ENCODE peak calls at places on chromosomes 1 and 21, in four cellular contexts. C is activated CD4-positive, alpha-beta T cell treated with anti-CD3 and anti-CD28 coated beads, Interleukin-2, amount 50 U/mL, for 1 hour; R is aorta; H is astrocyte. E is an unnamed sample.

GRCh38 chr1:172533511-172534116 is 664 bp downstream of the SUCO start:
- DNase-seq in C (peak; percentile 36), R (no peak), H (peak; percentile 26), E (peak; percentile 30)

GRCh38 chr1:175543447-175543846 is 199.9 kb downstream of the TNR start:
- DNase-seq in C (no peak), R (no peak), H (no peak), E (no peak)

GRCh38 chr1:14774988-14775387 is 176.5 kb downstream of the KAZN start:
- DNase-seq in C (no peak), R (no peak), H (no peak), E (no peak)

GRCh38 chr1:23013657-23014056 is 2.0 kb downstream of the TEX46 start:
- DNase-seq in C (no peak), R (no peak), H (no peak), E (peak; percentile 70)

GRCh38 chr1:210741564-210741963 is 392.4 kb downstream of the KCNH1 start:
- DNase-seq in C (no peak), R (no peak), H (no peak), E (no peak)

GRCh38 chr1:225347123-225347683 is 80.6 kb downstream of the LBR start:
- DNase-seq in C (no peak), R (no peak), H (no peak), E (no peak)

GRCh38 chr1:8174807-8175206 is 143.1 kb upstream of the SLC45A1 start:
- DNase-seq in C (no peak), R (peak; percentile 13), H (no peak), E (no peak)

GRCh38 chr1:67582625-67583461 is 102.2 kb upstream of the GADD45A start:
- DNase-seq in C (no peak), R (no peak), H (no peak), E (no peak)

GRCh38 chr1:114715952-114716303 is 643 bp downstream of the NRAS start:
- DNase-seq in C (no peak), R (no peak), H (peak; percentile 8), E (no peak)

GRCh38 chr1:235027862-235028250 is 100.8 kb downstream of the TOMM20 start:
- DNase-seq in C (no peak), R (no peak), H (no peak), E (no peak)

GRCh38 chr21:34345091-34345871 is 18.5 kb upstream of the KCNE2 start:
- DNase-seq in C (no peak), R (no peak), H (no peak), E (no peak)

GRCh38 chr1:41582004-41582325 is 97.5 kb upstream of the EDN2 start:
- DNase-seq in C (no peak), R (no peak), H (no peak), E (no peak)

GRCh38 chr1:36115200-36115669 is 9.8 kb downstream of the COL8A2 start:
- DNase-seq in C (no peak), R (peak; percentile 93), H (peak; percentile 81), E (peak; percentile 56)

GRCh38 chr21:42844411-42845113 is 34.8 kb downstream of the WDR4 start:
- DNase-seq in C (no peak), R (peak; percentile 64), H (no peak), E (peak; percentile 3)